ENCODE peak calls at places on chromosomes 12 and 14, in five cellular contexts. One of them, this sample, is unnamed.

GRCh38 chr12:105733579-105733978 is 403.1 kb downstream of the C12orf75 start:
- DNase-seq in A549: no peak
- DNase-seq in NCI-H2081: no peak
- DNase-seq in left colon: no peak
- DNase-seq in EL: no peak
- DNase-seq in this sample: no peak

GRCh38 chr12:120849765-120850164 is 54.4 kb downstream of the SPPL3 start:
- DNase-seq in A549: peak
- DNase-seq in NCI-H2081: no peak
- DNase-seq in left colon: no peak
- DNase-seq in EL: peak
- DNase-seq in this sample: no peak

GRCh38 chr12:106138646-106139421 is at the start of gene NUAK1:
- DNase-seq in A549: peak
- DNase-seq in NCI-H2081: peak
- DNase-seq in left colon: peak
- DNase-seq in EL: peak
- DNase-seq in this sample: peak

GRCh38 chr12:66885115-66885875 is 206.4 kb upstream of the GRIP1 start:
- DNase-seq in A549: no peak
- DNase-seq in NCI-H2081: no peak
- DNase-seq in left colon: no peak
- DNase-seq in EL: no peak
- DNase-seq in this sample: no peak

GRCh38 chr12:57816001-57816854 is 2.3 kb downstream of the AVIL start:
- DNase-seq in A549: no peak
- DNase-seq in NCI-H2081: no peak
- DNase-seq in left colon: no peak
- DNase-seq in EL: no peak
- DNase-seq in this sample: no peak

GRCh38 chr14:58082491-58083098 is 69.4 kb downstream of the ARMH4 start:
- DNase-seq in A549: peak
- DNase-seq in NCI-H2081: no peak
- DNase-seq in left colon: no peak
- DNase-seq in EL: peak
- DNase-seq in this sample: no peak

GRCh38 chr14:55188686-55189295 is 2.6 kb downstream of the DLGAP5 start:
- DNase-seq in A549: no peak
- DNase-seq in NCI-H2081: no peak
- DNase-seq in left colon: no peak
- DNase-seq in EL: no peak
- DNase-seq in this sample: no peak

GRCh38 chr12:8658361-8658760 is 4.3 kb downstream of the MFAP5 start:
- DNase-seq in A549: no peak
- DNase-seq in NCI-H2081: no peak
- DNase-seq in left colon: no peak
- DNase-seq in EL: peak
- DNase-seq in this sample: no peak

GRCh38 chr12:16352481-16352880 is 5.0 kb downstream of the MGST1 start:
- DNase-seq in A549: no peak
- DNase-seq in NCI-H2081: no peak
- DNase-seq in left colon: no peak
- DNase-seq in EL: peak
- DNase-seq in this sample: no peak

GRCh38 chr14:65179918-65180724 is 77.8 kb upstream of the MAX start:
- DNase-seq in A549: peak
- DNase-seq in NCI-H2081: no peak
- DNase-seq in left colon: peak
- DNase-seq in EL: peak
- DNase-seq in this sample: peak

GRCh38 chr12:109760031-109760929 is 46.7 kb downstream of the FAM222A start:
- DNase-seq in A549: no peak
- DNase-seq in NCI-H2081: peak
- DNase-seq in left colon: peak
- DNase-seq in EL: no peak
- DNase-seq in this sample: no peak

GRCh38 chr12:46472893-46473633 is 100.5 kb upstream of the SLC38A2 start:
- DNase-seq in A549: peak
- DNase-seq in NCI-H2081: peak
- DNase-seq in left colon: no peak
- DNase-seq in EL: peak
- DNase-seq in this sample: peak

GRCh38 chr12:98909749-98910148 is 264.7 kb downstream of the APAF1 start:
- DNase-seq in A549: no peak
- DNase-seq in NCI-H2081: peak
- DNase-seq in left colon: no peak
- DNase-seq in EL: no peak
- DNase-seq in this sample: no peak

GRCh38 chr12:110424237-110424636 is 20.7 kb upstream of the ANAPC7 start:
- DNase-seq in A549: peak
- DNase-seq in NCI-H2081: no peak
- DNase-seq in left colon: no peak
- DNase-seq in EL: peak
- DNase-seq in this sample: no peak

GRCh38 chr12:122060069-122060468 is 18.5 kb upstream of the MLXIP start:
- DNase-seq in A549: no peak
- DNase-seq in NCI-H2081: no peak
- DNase-seq in left colon: no peak
- DNase-seq in EL: no peak
- DNase-seq in this sample: no peak

GRCh38 chr12:123928274-123928865 is 44.3 kb downstream of the CCDC92 start:
- DNase-seq in A549: no peak
- DNase-seq in NCI-H2081: no peak
- DNase-seq in left colon: no peak
- DNase-seq in EL: no peak
- DNase-seq in this sample: no peak

GRCh38 chr12:46111727-46112126 is 121.4 kb upstream of the SCAF11 start:
- DNase-seq in A549: no peak
- DNase-seq in NCI-H2081: no peak
- DNase-seq in left colon: no peak
- DNase-seq in EL: no peak
- DNase-seq in this sample: no peak

GRCh38 chr12:122988612-122989442 is 8.3 kb downstream of the ARL6IP4 start:
- DNase-seq in A549: no peak
- DNase-seq in NCI-H2081: no peak
- DNase-seq in left colon: no peak
- DNase-seq in EL: no peak
- DNase-seq in this sample: no peak

GRCh38 chr12:24398605-24399004 is 449.1 kb upstream of the SOX5 start:
- DNase-seq in A549: no peak
- DNase-seq in NCI-H2081: no peak
- DNase-seq in left colon: no peak
- DNase-seq in EL: no peak
- DNase-seq in this sample: no peak

GRCh38 chr12:1911598-1912575 is 6.6 kb downstream of the CACNA2D4 start:
- DNase-seq in A549: no peak
- DNase-seq in NCI-H2081: peak
- DNase-seq in left colon: no peak
- DNase-seq in EL: no peak
- DNase-seq in this sample: no peak

GRCh38 chr14:56094063-56094462 is 24.1 kb upstream of the PELI2 start:
- DNase-seq in A549: peak
- DNase-seq in NCI-H2081: no peak
- DNase-seq in left colon: no peak
- DNase-seq in EL: no peak
- DNase-seq in this sample: no peak

GRCh38 chr14:34615507-34615906 is 14.4 kb downstream of the SNX6 start:
- DNase-seq in A549: no peak
- DNase-seq in NCI-H2081: no peak
- DNase-seq in left colon: no peak
- DNase-seq in EL: no peak
- DNase-seq in this sample: no peak

GRCh38 chr12:80761818-80762217 is 45.1 kb downstream of the MYF5 start:
- DNase-seq in A549: no peak
- DNase-seq in NCI-H2081: no peak
- DNase-seq in left colon: no peak
- DNase-seq in EL: no peak
- DNase-seq in this sample: no peak

This sample was measured in mucosa of gallbladder.